ENCODE peak calls at places on chromosome 13, in ten cellular contexts. G is body of pancreas, H is breast epithelium, D is tibial nerve, V is upper lobe of left lung, O is NB4, U is vagina, K is heart left ventricle, N is A549, Y is transverse colon. M is an unnamed sample.

GRCh38 chr13:91308299-91308698 is 39.2 kb upstream of the MIR17HG start:
- DNase-seq in G (no peak), H (no peak), D (no peak), V (no peak), O (peak), U (no peak), K (no peak), N (no peak), Y (no peak), M (no peak)

GRCh38 chr13:36945078-36945477 is 25.0 kb upstream of the SMAD9 start:
- DNase-seq in G (no peak), H (no peak), D (no peak), V (no peak), O (no peak), U (no peak), K (no peak), N (no peak), Y (no peak), M (no peak)

GRCh38 chr13:40283666-40284065 is 382.8 kb downstream of the FOXO1 start:
- DNase-seq in G (no peak), H (no peak), D (no peak), V (no peak), O (no peak), U (no peak), K (no peak), N (no peak), Y (no peak), M (no peak)

GRCh38 chr13:97978661-97979450 is 25.4 kb downstream of the IPO5 start:
- DNase-seq in G (no peak), H (no peak), D (no peak), V (no peak), O (no peak), U (no peak), K (no peak), N (no peak), Y (no peak), M (no peak)

GRCh38 chr13:107322228-107322627 is 754.3 kb upstream of the ARGLU1 start:
- DNase-seq in G (no peak), H (no peak), D (no peak), V (no peak), O (no peak), U (no peak), K (no peak), N (no peak), Y (no peak), M (no peak)

GRCh38 chr13:23087884-23088283 is 92.9 kb upstream of the SGCG start:
- DNase-seq in G (peak), H (no peak), D (no peak), V (no peak), O (peak), U (no peak), K (no peak), N (peak), Y (no peak), M (no peak)

GRCh38 chr13:90834700-90835099 is 512.8 kb upstream of the MIR17HG start:
- DNase-seq in G (no peak), H (no peak), D (no peak), V (no peak), O (no peak), U (no peak), K (no peak), N (no peak), Y (no peak), M (no peak)

GRCh38 chr13:41411536-41411935 is 45.8 kb upstream of the RGCC start:
- DNase-seq in G (no peak), H (no peak), D (no peak), V (no peak), O (peak), U (no peak), K (no peak), N (peak), Y (no peak), M (no peak)

GRCh38 chr13:106525865-106526264 is 9.6 kb downstream of the EFNB2 start:
- DNase-seq in G (no peak), H (no peak), D (no peak), V (no peak), O (no peak), U (no peak), K (no peak), N (no peak), Y (no peak), M (no peak)

GRCh38 chr13:94305463-94305862 is 174.0 kb downstream of the DCT start:
- DNase-seq in G (no peak), H (no peak), D (no peak), V (no peak), O (no peak), U (no peak), K (no peak), N (peak), Y (no peak), M (peak)

GRCh38 chr13:33135097-33135496 is 118.9 kb downstream of the KL start:
- DNase-seq in G (no peak), H (no peak), D (no peak), V (no peak), O (no peak), U (no peak), K (no peak), N (no peak), Y (no peak), M (no peak)

GRCh38 chr13:113045214-113046007 is 60.2 kb upstream of the F7 start:
- DNase-seq in G (no peak), H (no peak), D (no peak), V (no peak), O (no peak), U (no peak), K (no peak), N (no peak), Y (no peak), M (no peak)

GRCh38 chr13:24168980-24169379 is 8.5 kb downstream of the SPATA13 start:
- DNase-seq in G (peak), H (no peak), D (no peak), V (no peak), O (no peak), U (no peak), K (no peak), N (no peak), Y (no peak), M (no peak)

DNA sequence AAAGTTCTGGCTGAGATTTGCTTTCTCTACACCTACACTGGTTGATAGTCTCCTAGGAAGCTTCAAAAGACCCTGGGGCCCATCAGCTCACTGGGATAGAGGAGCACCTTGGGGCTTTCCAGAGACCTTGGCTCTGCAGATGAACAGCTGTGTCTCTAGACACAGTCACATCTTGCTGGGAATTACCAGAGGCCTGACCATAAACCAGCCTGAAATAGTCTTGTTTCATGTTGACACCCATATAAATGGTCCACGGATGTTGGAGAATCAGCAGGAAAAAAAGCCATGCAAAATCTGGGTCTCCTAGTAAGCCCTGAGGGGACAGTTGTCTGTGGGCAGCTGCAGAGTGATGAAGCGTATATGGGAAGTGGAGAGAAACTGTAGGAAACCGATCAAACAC is 207.6 kb downstream of the DNAJC15 start:
- DNase-seq in G (no peak), H (no peak), D (no peak), V (no peak), O (no peak), U (no peak), K (no peak), N (no peak), Y (no peak), M (no peak)
- TF ChIP-seq POLR2A in G (no peak), H (no peak), D (no peak), V (no peak), O (no peak), U (no peak), K (no peak), N (no peak), Y (no peak), M (no peak)

DNA sequence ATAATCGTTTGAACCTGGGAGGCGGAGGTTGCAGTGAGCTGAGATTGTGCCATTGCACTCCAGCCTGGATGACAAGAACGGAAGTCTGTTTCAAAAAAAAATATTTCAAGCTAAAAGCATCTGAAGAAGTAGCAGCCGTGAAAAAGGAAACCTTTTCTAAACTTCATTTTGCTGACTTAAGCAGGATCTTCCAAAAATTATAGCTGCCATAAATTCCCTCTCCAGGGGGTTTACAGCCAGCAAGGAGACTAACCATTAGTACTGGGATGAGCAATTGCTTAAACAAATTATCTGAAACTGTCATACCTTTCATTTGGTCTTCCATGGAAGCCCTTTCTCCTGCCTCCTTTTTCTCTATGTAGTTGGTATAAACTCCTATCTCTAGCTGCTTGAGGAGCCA is 69.9 kb upstream of the TSC22D1 start:
- DNase-seq in G (no peak), H (no peak), D (no peak), V (no peak), O (no peak), U (no peak), K (no peak), N (no peak), Y (no peak), M (no peak)
- H3K4me3 ChIP-seq in G (no peak), H (no peak), D (no peak), V (no peak), O (no peak), U (no peak), K (no peak), N (no peak), Y (no peak), M (no peak)

DNA sequence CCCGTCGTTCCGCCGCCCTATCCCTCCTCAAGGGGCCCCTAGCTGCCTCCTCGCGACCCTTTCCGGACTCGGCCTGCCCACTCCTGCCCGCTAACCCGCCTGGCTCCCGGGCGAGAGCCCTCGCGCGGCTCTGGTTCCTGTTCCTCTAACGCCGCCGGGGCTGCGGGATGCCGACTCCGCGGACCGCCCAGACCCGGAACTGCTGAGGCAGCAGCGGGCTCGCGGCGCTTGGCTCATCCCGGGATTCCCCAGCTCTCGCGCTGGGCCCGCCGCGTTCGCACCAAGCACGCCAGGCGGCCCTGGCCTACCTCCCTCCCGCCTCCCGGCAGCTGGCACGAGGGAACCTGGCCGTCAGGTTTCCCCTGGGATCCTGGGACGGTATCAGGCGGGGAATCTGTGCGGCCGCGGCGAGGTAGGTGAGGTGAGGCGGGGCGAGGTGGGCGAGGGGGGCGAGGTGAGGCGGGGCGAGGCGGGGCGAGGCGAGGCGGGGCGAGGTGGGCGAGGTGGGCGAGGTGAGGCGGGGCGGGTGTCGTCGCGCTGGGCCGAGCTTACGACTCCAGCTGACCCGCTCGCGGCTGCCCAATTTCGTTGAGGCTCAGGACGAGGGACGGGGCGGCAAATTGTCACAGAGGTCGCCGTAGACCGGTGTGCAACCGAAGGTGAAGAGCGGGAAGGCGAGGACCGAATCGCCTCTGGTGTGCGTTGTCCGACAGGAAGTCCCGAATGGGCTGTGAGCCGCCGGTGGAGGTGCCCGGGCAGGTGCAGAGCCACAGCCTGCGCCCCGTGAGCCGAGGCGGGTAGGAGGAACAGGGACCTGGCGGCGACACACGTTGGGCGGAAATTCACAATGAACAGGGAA is at the start of the genes CCDC122 and LACC1:
- DNase-seq in G (peak), H (peak), D (peak), V (peak), O (peak), U (no peak), K (peak), N (peak), Y (peak), M (peak)
- TF ChIP-seq POLR2A in G (peak), H (peak), D (peak), V (peak), O (peak), U (peak), K (no peak), N (peak), Y (peak), M (peak)

GRCh38 chr13:51208707-51209106 is 13.5 kb upstream of the FAM124A start:
- DNase-seq in G (no peak), H (no peak), D (no peak), V (no peak), O (no peak), U (no peak), K (no peak), N (no peak), Y (no peak), M (no peak)
- H3K4me3 ChIP-seq in G (no peak), H (no peak), D (no peak), V (no peak), O (no peak), U (no peak), K (no peak), N (no peak), Y (no peak), M (no peak)

GRCh38 chr13:75482070-75482819 is at the start of gene TBC1D4:
- DNase-seq in G (peak), H (peak), D (peak), V (peak), O (peak), U (no peak), K (peak), N (peak), Y (peak), M (peak)
- TF ChIP-seq POLR2A in G (peak), H (no peak), D (peak), V (peak), O (peak), U (no peak), K (peak), N (peak), Y (peak), M (no peak)

DNA sequence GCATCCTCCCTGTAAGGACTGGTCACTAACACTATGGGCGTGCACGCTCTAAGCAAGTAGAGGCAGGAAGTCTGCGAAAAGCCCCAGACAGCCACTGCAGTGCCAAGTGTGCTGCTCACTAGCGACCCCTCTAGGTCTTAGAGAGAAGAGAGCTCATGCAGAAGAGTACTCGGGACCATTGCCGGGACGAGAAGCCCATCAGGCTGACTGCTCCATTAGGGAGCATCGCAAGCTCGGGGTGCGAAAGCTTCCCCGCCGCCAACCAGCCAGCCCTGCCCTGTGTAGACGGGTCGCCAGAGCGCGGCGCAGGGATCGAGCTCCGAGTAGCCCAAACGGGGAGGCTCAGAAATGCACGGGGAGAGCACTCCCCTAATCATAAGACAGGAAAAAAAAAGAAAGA is 16.6 kb downstream of the POU4F1 start:
- DNase-seq in G (no peak), H (no peak), D (no peak), V (no peak), O (peak), U (no peak), K (no peak), N (no peak), Y (no peak), M (no peak)
- H3K4me3 ChIP-seq in G (no peak), H (no peak), D (no peak), V (no peak), O (no peak), U (no peak), K (no peak), N (no peak), Y (no peak), M (no peak)

GRCh38 chr13:46683879-46684278 is 113.1 kb downstream of the ESD start:
- DNase-seq in G (no peak), H (no peak), D (no peak), V (no peak), O (peak), U (no peak), K (no peak), N (no peak), Y (no peak), M (no peak)

GRCh38 chr13:46675016-46675415 is 121.9 kb downstream of the ESD start:
- DNase-seq in G (no peak), H (no peak), D (no peak), V (no peak), O (no peak), U (no peak), K (no peak), N (no peak), Y (no peak), M (no peak)

GRCh38 chr13:46682015-46682414 is 114.9 kb downstream of the ESD start:
- DNase-seq in G (no peak), H (no peak), D (no peak), V (no peak), O (no peak), U (no peak), K (no peak), N (no peak), Y (no peak), M (no peak)

GRCh38 chr13:46676378-46676725 is 120.6 kb downstream of the ESD start:
- DNase-seq in G (no peak), H (no peak), D (no peak), V (no peak), O (peak), U (no peak), K (no peak), N (no peak), Y (no peak), M (no peak)

GRCh38 chr13:46679369-46680180 is 117.4 kb downstream of the ESD start:
- DNase-seq in G (no peak), H (no peak), D (no peak), V (no peak), O (no peak), U (no peak), K (peak), N (no peak), Y (peak), M (peak)
- TF ChIP-seq POLR2A in G (no peak), H (no peak), D (peak), V (no peak), O (no peak), U (no peak), K (no peak), N (no peak), Y (no peak), M (no peak)

DNA sequence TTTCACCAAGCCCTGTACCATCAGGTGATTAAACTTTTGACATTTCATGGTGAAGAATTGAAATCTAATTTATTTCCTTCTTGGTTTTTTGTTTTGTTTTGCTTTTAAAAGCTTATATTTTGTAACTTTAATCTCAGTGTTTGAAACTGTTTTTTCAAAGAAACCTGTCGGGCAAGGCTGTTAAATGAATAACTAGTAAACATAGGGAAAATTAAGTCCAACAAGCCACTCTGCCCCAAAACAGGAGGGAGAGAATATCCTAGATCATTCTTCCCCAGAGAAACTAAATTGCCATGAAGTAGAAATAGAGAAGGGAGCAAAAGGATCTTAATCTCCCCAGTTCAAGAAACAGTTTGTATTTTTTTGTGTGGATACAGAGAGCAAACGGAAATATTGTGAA is 98.2 kb downstream of the FREM2 start:
- DNase-seq in G (no peak), H (no peak), D (no peak), V (no peak), O (no peak), U (no peak), K (no peak), N (no peak), Y (no peak), M (no peak)
- H3K4me3 ChIP-seq in G (no peak), H (no peak), D (peak), V (peak), O (no peak), U (no peak), K (no peak), N (no peak), Y (no peak), M (no peak)

GRCh38 chr13:74133657-74134201 is 475 bp downstream of the KLF12 start:
- DNase-seq in G (peak), H (peak), D (peak), V (peak), O (peak), U (peak), K (peak), N (peak), Y (peak), M (peak)
- TF ChIP-seq POLR2A in G (no peak), H (no peak), D (peak), V (peak), O (no peak), U (peak), K (peak), N (peak), Y (peak), M (peak)

M was measured in ovary.